ENCODE peak calls at places on chromosomes 6 and 20, in four cellular contexts. One of them, this sample, is unnamed.
A peak's percentile ranks its signal among the peaks of the same experiment; 100 is the strongest.

GRCh38 chr20:38143238-38143645 is 21.8 kb downstream of the TGM2 start:
- DNase-seq in HCT116: no peak
- DNase-seq in HepG2: peak; percentile 99
- DNase-seq in H1: no peak
- DNase-seq in this sample: no peak

GRCh38 chr6:148829415-148830101 is 82.7 kb downstream of the UST start:
- DNase-seq in HCT116: no peak
- DNase-seq in HepG2: no peak
- DNase-seq in H1: no peak
- DNase-seq in this sample: no peak

GRCh38 chr6:136723780-136724179 is 68.5 kb downstream of the MAP3K5 start:
- DNase-seq in HCT116: no peak
- DNase-seq in HepG2: no peak
- DNase-seq in H1: no peak
- DNase-seq in this sample: no peak

GRCh38 chr6:5671162-5671561 is 335.6 kb downstream of the NRN1 start:
- DNase-seq in HCT116: no peak
- DNase-seq in HepG2: peak; percentile 28
- DNase-seq in H1: no peak
- DNase-seq in this sample: peak; percentile 63

GRCh38 chr20:15654208-15654649 is 919.0 kb downstream of the KIF16B start:
- DNase-seq in HCT116: peak; percentile 6
- DNase-seq in HepG2: peak; percentile 68
- DNase-seq in H1: peak; percentile 52
- DNase-seq in this sample: peak; percentile 11

GRCh38 chr6:35911871-35912653 is 8.8 kb downstream of the SRPK1 start:
- DNase-seq in HCT116: no peak
- DNase-seq in HepG2: no peak
- DNase-seq in H1: no peak
- DNase-seq in this sample: no peak

GRCh38 chr20:48025061-48025515 is 239.8 kb upstream of the SULF2 start:
- DNase-seq in HCT116: no peak
- DNase-seq in HepG2: no peak
- DNase-seq in H1: peak; percentile 51
- DNase-seq in this sample: no peak

GRCh38 chr20:15867017-15867416 is 706.2 kb downstream of the KIF16B start:
- DNase-seq in HCT116: no peak
- DNase-seq in HepG2: no peak
- DNase-seq in H1: no peak
- DNase-seq in this sample: no peak

GRCh38 chr6:114718716-114719270 is 376.0 kb upstream of the HS3ST5 start:
- DNase-seq in HCT116: no peak
- DNase-seq in HepG2: no peak
- DNase-seq in H1: no peak
- DNase-seq in this sample: no peak

GRCh38 chr20:56347628-56348305 is 11.0 kb upstream of the FAM210B start:
- DNase-seq in HCT116: no peak
- DNase-seq in HepG2: no peak
- DNase-seq in H1: no peak
- DNase-seq in this sample: no peak

GRCh38 chr6:112595841-112596240 is 248.7 kb downstream of the RFPL4B start:
- DNase-seq in HCT116: no peak
- DNase-seq in HepG2: no peak
- DNase-seq in H1: no peak
- DNase-seq in this sample: no peak

GRCh38 chr6:101462576-101462975 is 69.1 kb downstream of the GRIK2 start:
- DNase-seq in HCT116: no peak
- DNase-seq in HepG2: no peak
- DNase-seq in H1: no peak
- DNase-seq in this sample: no peak

GRCh38 chr20:33707668-33708067 is 12.4 kb downstream of the PXMP4 start:
- DNase-seq in HCT116: no peak
- DNase-seq in HepG2: no peak
- DNase-seq in H1: no peak
- DNase-seq in this sample: no peak

GRCh38 chr6:89375427-89375868 is 22.9 kb upstream of the UBE2J1 start:
- DNase-seq in HCT116: no peak
- DNase-seq in HepG2: peak; percentile 80
- DNase-seq in H1: peak; percentile 78
- DNase-seq in this sample: no peak

GRCh38 chr20:25318471-25319240 is 70.8 kb downstream of the PYGB start:
- DNase-seq in HCT116: no peak
- DNase-seq in HepG2: no peak
- DNase-seq in H1: no peak
- DNase-seq in this sample: no peak

GRCh38 chr20:51187318-51187717 is 164.4 kb upstream of the KCNG1 start:
- DNase-seq in HCT116: no peak
- DNase-seq in HepG2: no peak
- DNase-seq in H1: no peak
- DNase-seq in this sample: no peak

GRCh38 chr6:135212935-135213334 is 31.8 kb downstream of the MYB start:
- DNase-seq in HCT116: no peak
- DNase-seq in HepG2: no peak
- DNase-seq in H1: no peak
- DNase-seq in this sample: no peak

GRCh38 chr6:112931835-112932234 is 584.7 kb downstream of the RFPL4B start:
- DNase-seq in HCT116: no peak
- DNase-seq in HepG2: no peak
- DNase-seq in H1: no peak
- DNase-seq in this sample: no peak

GRCh38 chr20:36045373-36045714 is 77.0 kb downstream of the CNBD2 start:
- DNase-seq in HCT116: no peak
- DNase-seq in HepG2: no peak
- DNase-seq in H1: no peak
- DNase-seq in this sample: no peak

GRCh38 chr6:156948807-156949206 is 171.6 kb downstream of the ARID1B start:
- DNase-seq in HCT116: peak; percentile 41
- DNase-seq in HepG2: no peak
- DNase-seq in H1: no peak
- DNase-seq in this sample: no peak

GRCh38 chr20:34907616-34908469 is 31.4 kb downstream of the ACSS2 start:
- DNase-seq in HCT116: peak; percentile 90
- DNase-seq in HepG2: peak; percentile 26
- DNase-seq in H1: no peak
- DNase-seq in this sample: no peak

GRCh38 chr6:106547961-106548453 is 81.3 kb downstream of the RTN4IP1 start:
- DNase-seq in HCT116: no peak
- DNase-seq in HepG2: peak; percentile 76
- DNase-seq in H1: no peak
- DNase-seq in this sample: peak; percentile 15

GRCh38 chr20:6074145-6074561 is 20.3 kb upstream of the LRRN4 start:
- DNase-seq in HCT116: no peak
- DNase-seq in HepG2: peak; percentile 88
- DNase-seq in H1: no peak
- DNase-seq in this sample: peak; percentile 37

GRCh38 chr6:4607793-4608192 is 168.4 kb upstream of the CDYL start:
- DNase-seq in HCT116: no peak
- DNase-seq in HepG2: no peak
- DNase-seq in H1: no peak
- DNase-seq in this sample: no peak

GRCh38 chr6:168928012-168928411 is 325.6 kb downstream of the THBS2 start:
- DNase-seq in HCT116: no peak
- DNase-seq in HepG2: no peak
- DNase-seq in H1: no peak
- DNase-seq in this sample: no peak

GRCh38 chr20:38893485-38894090 is 32.6 kb upstream of the FAM83D start:
- DNase-seq in HCT116: peak; percentile 19
- DNase-seq in HepG2: peak; percentile 43
- DNase-seq in H1: peak; percentile 89
- DNase-seq in this sample: peak; percentile 85

GRCh38 chr6:27616313-27617045 is 143.6 kb upstream of the ZNF184 start:
- DNase-seq in HCT116: no peak
- DNase-seq in HepG2: no peak
- DNase-seq in H1: no peak
- DNase-seq in this sample: peak; percentile 79

DNA sequence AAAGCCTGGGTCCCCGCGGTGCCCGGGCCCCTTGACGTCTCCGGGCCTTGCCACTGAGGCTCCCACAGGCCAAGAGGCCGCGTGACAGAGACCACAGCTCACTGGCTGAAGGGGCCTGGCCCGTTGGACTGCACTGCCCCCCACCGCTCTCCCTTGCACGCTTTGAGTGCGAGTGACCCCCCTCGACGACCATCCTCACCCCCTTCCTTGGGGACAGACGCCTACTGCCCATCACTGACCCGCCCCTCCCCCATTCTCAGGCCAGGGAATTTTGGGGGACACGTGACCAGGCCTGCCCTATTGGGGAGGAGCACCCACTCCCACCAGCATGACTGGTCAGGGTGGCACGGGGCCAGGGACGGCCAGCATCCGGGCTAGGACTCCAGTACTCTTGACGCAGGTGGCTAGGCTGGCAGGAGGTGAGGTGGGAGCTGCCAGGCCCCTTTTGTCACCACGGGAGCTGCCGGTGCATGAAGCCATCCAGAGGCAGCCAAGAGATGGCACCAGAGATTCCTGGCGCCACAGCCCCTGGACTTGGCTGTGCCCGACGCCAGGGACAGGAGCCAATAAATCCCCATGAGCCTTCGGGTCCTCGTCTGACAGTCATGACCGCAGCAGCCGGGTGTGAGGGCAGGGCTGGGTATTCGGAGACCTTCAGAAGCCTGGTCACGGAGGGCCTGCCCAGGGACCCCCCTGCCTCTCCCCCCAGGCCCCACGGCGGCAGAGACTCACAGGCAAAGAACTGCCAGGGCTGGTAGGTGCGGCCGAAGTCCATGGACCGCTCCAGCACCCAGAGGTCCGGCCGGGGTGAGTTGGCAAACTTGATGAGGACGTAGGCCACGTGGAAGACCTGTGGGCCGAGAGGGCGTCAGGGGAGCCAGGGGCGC is 14.5 kb downstream of the LAMA5 start:
- DNase-seq in HCT116: no peak
- DNase-seq in HepG2: no peak
- DNase-seq in H1: no peak
- DNase-seq in this sample: no peak
- TF ChIP-seq POLR2AphosphoS5 in HCT116: no peak
- TF ChIP-seq POLR2AphosphoS5 in HepG2: no peak
- TF ChIP-seq POLR2AphosphoS5 in H1: no peak
- TF ChIP-seq POLR2AphosphoS5 in this sample: no peak

GRCh38 chr6:52152070-52152423 is 34.1 kb upstream of the IL17A start:
- DNase-seq in HCT116: no peak
- DNase-seq in HepG2: no peak
- DNase-seq in H1: no peak
- DNase-seq in this sample: no peak

GRCh38 chr6:52152692-52153091 is 33.5 kb upstream of the IL17A start:
- DNase-seq in HCT116: no peak
- DNase-seq in HepG2: no peak
- DNase-seq in H1: no peak
- DNase-seq in this sample: peak; percentile 3

GRCh38 chr6:52154381-52154780 is 31.8 kb upstream of the IL17A start:
- DNase-seq in HCT116: no peak
- DNase-seq in HepG2: no peak
- DNase-seq in H1: no peak
- DNase-seq in this sample: no peak

GRCh38 chr6:52157301-52157930 is 28.8 kb upstream of the IL17A start:
- DNase-seq in HCT116: no peak
- DNase-seq in HepG2: no peak
- DNase-seq in H1: no peak
- DNase-seq in this sample: no peak

GRCh38 chr6:52155791-52156576 is 30.2 kb upstream of the IL17A start:
- DNase-seq in HCT116: no peak
- DNase-seq in HepG2: no peak
- DNase-seq in H1: peak; percentile 52
- DNase-seq in this sample: no peak
- TF ChIP-seq FOSL1 in HCT116: no peak
- TF ChIP-seq FOSL1 in HepG2: no peak
- TF ChIP-seq FOSL1 in H1: no peak
- TF ChIP-seq FOSL1 in this sample: no peak

GRCh38 chr6:14922306-14922705 is 323.6 kb upstream of the JARID2 start:
- DNase-seq in HCT116: no peak
- DNase-seq in HepG2: no peak
- DNase-seq in H1: no peak
- DNase-seq in this sample: no peak
- TF ChIP-seq POLR2AphosphoS5 in HCT116: no peak
- TF ChIP-seq POLR2AphosphoS5 in HepG2: no peak
- TF ChIP-seq POLR2AphosphoS5 in H1: no peak
- TF ChIP-seq POLR2AphosphoS5 in this sample: no peak

DNA sequence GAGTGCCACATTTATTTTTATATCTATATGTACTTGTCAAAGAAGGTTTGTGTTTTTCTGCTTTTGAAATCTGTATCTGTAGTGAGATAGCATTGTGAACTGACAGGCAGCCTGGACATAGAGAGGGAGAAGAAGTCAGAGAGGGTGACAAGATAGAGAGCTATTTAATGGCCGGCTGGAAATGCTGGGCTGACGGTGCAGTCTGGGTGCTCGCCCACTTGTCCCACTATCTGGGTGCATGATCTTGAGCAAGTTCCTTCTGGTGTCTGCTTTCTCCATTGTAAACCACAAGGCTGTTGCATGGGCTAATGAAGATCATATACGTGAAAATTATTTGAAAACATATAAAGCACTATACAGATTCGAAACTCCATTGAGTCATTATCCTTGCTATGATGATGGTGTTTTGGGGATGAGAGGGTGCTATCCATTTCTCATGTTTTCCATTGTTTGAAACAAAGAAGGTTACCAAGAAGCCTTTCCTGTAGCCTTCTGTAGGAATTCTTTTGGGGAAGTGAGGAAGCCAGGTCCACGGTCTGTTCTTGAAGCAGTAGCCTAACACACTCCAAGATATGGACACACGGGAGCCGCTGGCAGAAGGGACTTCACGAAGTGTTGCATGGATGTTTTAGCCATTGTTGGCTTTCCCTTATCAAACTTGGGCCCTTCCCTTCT is 18.4 kb downstream of the CD83 start:
- DNase-seq in HCT116: no peak
- DNase-seq in HepG2: no peak
- DNase-seq in H1: no peak
- DNase-seq in this sample: peak; percentile 65
- TF ChIP-seq FOSL1 in HCT116: no peak
- TF ChIP-seq FOSL1 in HepG2: no peak
- TF ChIP-seq FOSL1 in H1: no peak
- TF ChIP-seq FOSL1 in this sample: no peak